ENCODE peak calls at places on chromosome 13, in five cellular contexts. J, T, G, F and Q are unnamed samples.

GRCh38 chr13:72536668-72537399 is 190.6 kb downstream of the MZT1 start:
- DNase-seq in F (peak), G (no peak), J (no peak), T (peak), Q (no peak)

GRCh38 chr13:29510698-29511438 is 84.6 kb downstream of the SLC7A1 start:
- DNase-seq in J (no peak), G (no peak), T (peak), F (no peak), Q (no peak)

GRCh38 chr13:75934889-75935288 is 298.8 kb downstream of the LMO7 start:
- DNase-seq in T (peak), F (no peak), J (no peak), G (no peak), Q (no peak)

GRCh38 chr13:23678768-23679167 is 108.6 kb downstream of the TNFRSF19 start:
- DNase-seq in G (no peak), T (no peak), J (no peak), F (no peak), Q (no peak)

GRCh38 chr13:20475927-20476691 is 49.5 kb downstream of the CRYL1 start:
- DNase-seq in T (peak), J (no peak), F (peak), G (no peak), Q (no peak)

GRCh38 chr13:76210262-76210661 is 574.1 kb downstream of the LMO7 start:
- DNase-seq in F (no peak), T (no peak), G (no peak), J (no peak), Q (peak)

GRCh38 chr13:68099616-68100015 is 869.5 kb upstream of the PCDH9 start:
- DNase-seq in T (peak), G (peak), J (no peak), F (no peak), Q (no peak)

GRCh38 chr13:66329988-66330429 is 900.1 kb downstream of the PCDH9 start:
- DNase-seq in T (peak), J (no peak), G (no peak), F (no peak), Q (no peak)

GRCh38 chr13:81929988-81930387 is 1589.1 kb upstream of the SPRY2 start:
- DNase-seq in T (peak), J (no peak), F (no peak), G (no peak), Q (no peak)

GRCh38 chr13:112331675-112332074 is 44.5 kb upstream of the SPACA7 start:
- DNase-seq in F (no peak), G (no peak), J (no peak), T (no peak), Q (no peak)

GRCh38 chr13:42181381-42181953 is 90.5 kb upstream of the AKAP11 start:
- DNase-seq in F (no peak), J (no peak), T (no peak), G (no peak), Q (no peak)

GRCh38 chr13:86135856-86136255 is 336.6 kb upstream of the SLITRK6 start:
- DNase-seq in J (no peak), G (no peak), T (no peak), F (no peak), Q (no peak)

GRCh38 chr13:111634410-111634809 is 314.0 kb downstream of the TEX29 start:
- DNase-seq in T (no peak), G (no peak), J (no peak), F (no peak), Q (no peak)

GRCh38 chr13:23183292-23183691 is 2.5 kb downstream of the SGCG start:
- DNase-seq in J (no peak), T (no peak), F (no peak), G (no peak), Q (no peak)

GRCh38 chr13:23960566-23961156 is 63.4 kb upstream of the C1QTNF9B start:
- DNase-seq in J (no peak), F (no peak), G (no peak), T (peak), Q (no peak)

GRCh38 chr13:46575321-46575721 is 22.4 kb downstream of the LRCH1 start:
- DNase-seq in T (no peak), G (peak), J (no peak), F (no peak), Q (no peak)

GRCh38 chr13:48199404-48199991 is 33.5 kb upstream of the ITM2B start:
- DNase-seq in J (no peak), T (no peak), G (no peak), F (no peak), Q (no peak)

GRCh38 chr13:41767801-41768200 is 193.1 kb downstream of the VWA8 start:
- DNase-seq in G (no peak), J (no peak), T (no peak), F (no peak), Q (no peak)

GRCh38 chr13:91144054-91144453 is 203.4 kb upstream of the MIR17HG start:
- DNase-seq in J (no peak), G (no peak), F (no peak), T (no peak), Q (no peak)

GRCh38 chr13:46373623-46374022 is 13.4 kb downstream of the RUBCNL start:
- DNase-seq in G (no peak), F (no peak), T (no peak), J (no peak), Q (no peak)

GRCh38 chr13:37313383-37313782 is 207.9 kb upstream of the CSNK1A1L start:
- DNase-seq in G (peak), T (peak), J (peak), F (no peak), Q (no peak)

GRCh38 chr13:37319041-37319443 is 213.6 kb upstream of the CSNK1A1L start:
- DNase-seq in G (peak), T (no peak), J (peak), F (no peak), Q (no peak)

DNA sequence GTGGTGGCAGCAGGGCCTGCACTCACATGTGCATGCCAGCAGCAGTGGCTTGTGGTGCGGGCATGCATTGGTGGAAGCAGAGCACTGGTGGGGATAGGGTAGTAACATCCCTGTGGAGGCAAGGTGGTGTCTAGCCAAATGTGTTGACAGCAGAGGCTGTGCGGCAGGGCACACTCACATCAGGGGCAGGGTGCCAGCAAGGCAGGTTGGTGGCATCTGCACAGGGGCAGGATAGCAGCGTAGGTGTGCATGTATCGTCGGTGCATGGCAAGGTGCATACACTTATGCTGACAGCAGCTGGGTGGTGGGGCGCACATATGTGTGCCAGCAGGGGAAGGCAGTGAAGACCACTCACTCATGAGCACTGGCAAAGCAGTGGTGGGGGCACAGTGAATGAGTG is 211.5 kb upstream of the CSNK1A1L start:
- DNase-seq in F (no peak), T (no peak), J (no peak), G (no peak), Q (no peak)
- H3K4me3 ChIP-seq in F (no peak), T (no peak), J (no peak), G (no peak), Q (no peak)

DNA sequence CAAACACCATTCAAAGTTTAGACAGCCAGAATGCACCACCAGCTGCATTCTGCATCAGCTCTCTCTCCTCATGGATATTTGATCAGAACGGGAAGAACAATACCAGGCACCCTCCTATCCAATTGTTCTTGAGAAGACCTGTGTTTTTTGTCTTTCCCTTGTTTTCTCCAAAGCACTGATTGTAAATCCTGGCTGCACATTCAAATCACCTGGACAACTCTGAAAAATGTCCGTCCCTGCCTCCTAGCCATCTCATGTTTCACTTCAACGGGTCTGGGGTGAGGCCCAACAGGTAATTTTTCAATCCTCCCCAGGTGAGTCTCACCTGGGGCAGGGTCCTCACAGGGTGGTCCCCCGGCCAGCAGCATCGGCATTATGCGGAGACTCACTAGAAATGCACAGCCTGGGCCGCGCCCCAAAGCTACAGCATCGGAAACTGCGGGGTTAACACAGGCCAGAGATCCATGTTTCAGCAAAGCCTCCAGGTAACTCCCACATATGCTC is 5.5 kb downstream of the IRS2 start:
- DNase-seq in J (no peak), G (no peak), F (no peak), T (no peak), Q (no peak)
- H3K4me3 ChIP-seq in J (peak), G (peak), F (peak), T (peak), Q (peak)

GRCh38 chr13:77518266-77518665 is 17.2 kb upstream of the SCEL start:
- DNase-seq in T (no peak), F (no peak), J (no peak), G (no peak), Q (no peak)
- H3K4me3 ChIP-seq in T (no peak), F (no peak), J (no peak), G (no peak), Q (no peak)

GRCh38 chr13:113851826-113852535 is 11.9 kb downstream of the GAS6 start:
- DNase-seq in T (no peak), F (no peak), G (no peak), J (no peak), Q (no peak)
- H3K4me3 ChIP-seq in T (no peak), F (no peak), G (no peak), J (no peak), Q (no peak)

DNA sequence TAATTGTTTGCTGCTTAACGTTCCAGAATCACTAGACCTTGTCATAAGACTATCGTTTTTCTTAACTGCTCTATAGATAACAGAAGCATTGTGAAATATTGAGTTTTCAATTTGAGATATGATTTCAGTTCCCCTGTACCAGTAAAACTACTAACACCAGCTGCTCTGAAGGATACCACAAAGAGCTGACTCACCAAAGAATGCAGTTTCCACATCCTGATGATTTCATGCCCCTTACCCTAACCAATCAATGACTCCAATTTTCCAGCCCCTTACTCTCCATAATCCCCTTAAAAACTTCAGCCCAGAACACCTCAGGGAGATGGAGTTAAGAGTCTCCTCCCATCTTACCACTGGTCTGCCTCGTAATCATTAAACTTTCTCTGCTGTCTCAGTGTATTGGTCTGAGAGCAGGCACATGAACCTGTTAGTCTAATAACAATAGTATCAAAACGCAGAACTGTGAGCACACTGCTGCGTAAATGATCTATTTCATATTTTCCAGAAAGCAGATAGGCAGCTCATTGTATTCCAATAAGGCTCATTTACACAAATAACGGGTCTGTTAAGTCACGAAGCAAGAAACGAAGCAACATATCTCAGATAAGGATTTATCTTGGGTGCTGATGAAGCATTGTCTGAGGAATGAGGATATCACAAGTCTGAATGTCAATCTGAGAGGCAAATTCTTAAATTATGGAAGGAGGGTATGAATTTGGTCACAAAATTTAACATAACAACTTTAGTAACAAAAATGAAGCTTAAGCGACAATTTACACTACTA is 14.1 kb upstream of the CCNA1 start:
- DNase-seq in F (no peak), J (no peak), G (no peak), T (peak), Q (no peak)
- H3K4me3 ChIP-seq in F (no peak), J (no peak), G (peak), T (no peak), Q (no peak)